ENCODE peak calls at places on chromosomes 5 and 9, in four cellular contexts. Y, P, D and X are unnamed samples.

GRCh38 chr5:172679621-172680212 is 38.7 kb downstream of the NEURL1B start:
- DNase-seq in Y (no peak), P (no peak), D (no peak), X (no peak)

GRCh38 chr9:134321957-134322741 is 4.1 kb upstream of the RXRA start:
- DNase-seq in Y (peak), P (no peak), D (no peak), X (no peak)

GRCh38 chr5:113678924-113679575 is 165.6 kb downstream of the YTHDC2 start:
- DNase-seq in Y (peak), P (peak), D (peak), X (peak)

GRCh38 chr5:168132186-168132585 is 159.3 kb upstream of the WWC1 start:
- DNase-seq in Y (no peak), P (no peak), D (no peak), X (no peak)

GRCh38 chr9:122084276-122084675 is 8.8 kb downstream of the TTLL11 start:
- DNase-seq in Y (no peak), P (no peak), D (no peak), X (no peak)

GRCh38 chr9:90129446-90129845 is 513.2 kb downstream of the DIRAS2 start:
- DNase-seq in Y (no peak), P (no peak), D (no peak), X (no peak)

GRCh38 chr5:39138892-39139291 is 64.7 kb upstream of the RICTOR start:
- DNase-seq in Y (no peak), P (no peak), D (no peak), X (no peak)

GRCh38 chr5:154444559-154445421 is 1.0 kb upstream of the SAP30L start:
- DNase-seq in Y (peak), P (peak), D (peak), X (peak)

GRCh38 chr9:79969866-79970265 is 398.1 kb downstream of the TLE4 start:
- DNase-seq in Y (no peak), P (no peak), D (no peak), X (no peak)

GRCh38 chr5:73892806-73893205 is 266.8 kb downstream of the ARHGEF28 start:
- DNase-seq in Y (no peak), P (no peak), D (no peak), X (no peak)

GRCh38 chr5:128412145-128412930 is 125.7 kb downstream of the FBN2 start:
- DNase-seq in Y (no peak), P (no peak), D (no peak), X (no peak)
- TF ChIP-seq CTCF in Y (peak), P (no peak), D (no peak), X (no peak)

DNA sequence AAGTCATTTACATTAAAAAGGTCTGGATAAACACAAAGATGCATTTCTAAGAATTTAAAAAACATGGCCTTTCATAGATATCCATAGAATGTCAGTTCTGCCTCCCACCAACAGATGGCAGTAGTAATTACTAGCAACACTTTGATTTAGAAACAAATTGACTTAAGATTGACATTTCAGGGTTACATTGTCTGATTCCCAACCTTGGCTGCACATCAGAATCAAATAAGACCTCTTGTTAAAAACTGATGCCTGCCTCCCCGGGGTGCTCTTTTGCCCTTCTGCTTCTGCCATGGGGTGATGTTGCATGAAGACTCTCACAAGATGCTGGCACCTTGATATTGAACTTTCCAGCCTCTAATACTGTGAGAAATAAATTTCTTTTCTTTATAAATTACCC is 146.2 kb upstream of the GPR151 start:
- DNase-seq in Y (peak), P (no peak), D (no peak), X (no peak)
- TF ChIP-seq CTCF in Y (peak), P (peak), D (peak), X (peak)

GRCh38 chr5:130529716-130530485 is 625.6 kb downstream of the CHSY3 start:
- DNase-seq in Y (no peak), P (no peak), D (no peak), X (no peak)
- TF ChIP-seq CTCF in Y (no peak), P (no peak), D (no peak), X (no peak)

DNA sequence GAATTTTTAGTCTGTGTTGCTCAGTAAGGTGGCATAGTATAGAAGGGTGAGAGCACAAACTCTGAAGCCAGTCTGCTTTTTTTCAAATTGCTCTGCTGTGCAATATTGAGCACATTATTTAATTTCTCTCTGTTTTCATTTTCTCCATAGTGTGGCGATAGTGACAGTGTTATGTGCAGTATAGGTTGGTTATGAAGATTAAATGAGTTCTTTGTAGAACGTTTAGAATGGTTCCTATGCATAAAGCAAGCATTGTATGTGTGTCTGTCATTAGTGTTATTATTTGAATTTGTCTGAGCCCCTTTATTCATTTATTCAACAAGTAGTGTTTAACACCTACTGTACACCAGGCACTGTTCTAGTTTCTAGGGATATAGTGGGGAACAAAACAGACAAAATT is 9.2 kb downstream of the PRR16 start:
- DNase-seq in Y (no peak), P (no peak), D (no peak), X (no peak)
- TF ChIP-seq CTCF in Y (no peak), P (no peak), D (no peak), X (no peak)

GRCh38 chr9:137070906-137071275 is 534 bp upstream of the SAPCD2 start:
- DNase-seq in Y (peak), P (no peak), D (no peak), X (peak)
- TF ChIP-seq CTCF in Y (peak), P (no peak), D (no peak), X (no peak)

GRCh38 chr9:136132500-136133050 is 13.9 kb upstream of the TMEM250 start:
- DNase-seq in Y (no peak), P (no peak), D (no peak), X (no peak)

GRCh38 chr9:136131629-136132499 is 13.2 kb upstream of the TMEM250 start:
- DNase-seq in Y (no peak), P (no peak), D (no peak), X (no peak)

GRCh38 chr9:136135326-136136126 is 16.9 kb upstream of the TMEM250 start:
- DNase-seq in Y (no peak), P (peak), D (no peak), X (no peak)

GRCh38 chr9:136133959-136134484 is 15.3 kb upstream of the TMEM250 start:
- DNase-seq in Y (no peak), P (no peak), D (no peak), X (no peak)

GRCh38 chr9:136133191-136133958 is 14.7 kb upstream of the TMEM250 start:
- DNase-seq in Y (peak), P (peak), D (peak), X (peak)
- TF ChIP-seq CTCF in Y (peak), P (peak), D (peak), X (peak)

DNA sequence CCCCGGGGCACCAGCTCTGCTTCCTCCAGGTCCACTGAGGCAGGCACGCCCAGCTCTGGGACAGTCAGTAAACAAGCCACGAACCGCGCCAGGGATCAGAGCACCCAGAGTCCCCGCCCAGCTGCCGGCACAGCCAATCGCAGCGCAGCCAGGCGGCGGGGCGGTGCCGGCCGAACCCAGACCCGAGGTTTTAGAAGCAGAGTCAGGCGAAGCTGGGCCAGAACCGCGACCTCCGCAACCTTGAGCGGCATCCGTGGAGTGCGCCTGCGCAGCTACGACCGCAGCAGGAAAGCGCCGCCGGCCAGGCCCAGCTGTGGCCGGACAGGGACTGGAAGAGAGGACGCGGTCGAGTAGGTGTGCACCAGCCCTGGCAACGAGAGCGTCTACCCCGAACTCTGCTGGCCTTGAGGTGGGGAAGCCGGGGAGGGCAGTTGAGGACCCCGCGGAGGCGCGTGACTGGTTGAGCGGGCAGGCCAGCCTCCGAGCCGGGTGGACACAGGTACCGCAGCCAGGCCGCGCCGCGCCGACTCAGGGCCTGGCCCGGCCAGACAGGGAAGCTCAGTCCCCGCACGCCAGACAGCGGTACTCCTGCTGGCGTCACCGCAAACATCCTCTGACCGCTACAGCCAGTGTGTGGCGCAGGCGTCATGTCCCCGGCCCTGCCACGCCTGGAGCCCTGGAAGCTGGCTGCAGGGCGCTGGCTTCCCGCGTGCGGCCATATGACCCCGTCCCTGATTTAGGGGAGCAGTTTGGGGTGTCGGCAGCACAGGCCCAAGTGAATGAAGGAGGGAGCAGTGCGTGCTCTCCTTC is at the start of gene CTSL:
- DNase-seq in Y (peak), P (peak), D (peak), X (peak)
- TF ChIP-seq CTCF in Y (peak), P (peak), D (no peak), X (no peak)

GRCh38 chr5:56481147-56481997 is 248.2 kb upstream of the ANKRD55 start:
- DNase-seq in Y (no peak), P (no peak), D (peak), X (peak)
- TF ChIP-seq CTCF in Y (peak), P (peak), D (peak), X (no peak)

DNA sequence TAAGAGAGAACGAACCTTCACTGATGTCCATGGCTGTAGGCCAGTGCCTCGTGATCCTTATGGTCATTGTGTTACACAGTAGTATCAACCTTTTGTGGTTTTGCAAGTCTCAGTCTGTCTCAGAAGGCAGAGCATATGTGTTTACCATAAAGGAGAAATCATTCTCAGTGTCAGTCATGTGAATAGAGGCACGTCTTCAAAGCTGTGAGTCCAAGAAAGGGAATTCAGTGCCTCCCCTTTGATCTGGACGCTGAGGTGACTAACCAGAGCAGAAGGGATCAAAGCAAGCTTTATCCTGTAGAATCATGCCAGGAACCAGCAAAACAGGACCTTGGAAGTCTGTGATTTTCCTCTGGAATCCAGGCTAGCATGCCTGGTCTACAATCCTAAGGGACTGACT is 433.9 kb downstream of the DNAH5 start:
- DNase-seq in Y (no peak), P (no peak), D (no peak), X (no peak)
- TF ChIP-seq CTCF in Y (no peak), P (no peak), D (no peak), X (no peak)

GRCh38 chr5:80487829-80488708 is at the start of gene FAM151B:
- DNase-seq in Y (peak), P (peak), D (peak), X (peak)
- TF ChIP-seq CTCF in Y (no peak), P (peak), D (no peak), X (no peak)